ENCODE peak calls at places on chromosomes 5 and 9, in seven cellular contexts. F is adrenal gland; K is ovary; G is ascending aorta; D is cardiac muscle cell; I is gastrocnemius medialis; B is CD4-positive, CD25-positive, alpha-beta regulatory T cell. L is an unnamed sample.

GRCh38 chr9:121692606-121693505 is 41.4 kb downstream of the DAB2IP start:
- DNase-seq in F (peak; percentile 85), K (no peak), G (peak; percentile 84), D (no peak), I (no peak), B (no peak), L (no peak)

GRCh38 chr9:112401175-112401815 is 21.4 kb downstream of the HSDL2 start:
- DNase-seq in F (no peak), K (no peak), G (no peak), D (no peak), I (no peak), B (no peak), L (no peak)

GRCh38 chr5:67028371-67028770 is 168.2 kb downstream of the CD180 start:
- DNase-seq in F (no peak), K (no peak), G (no peak), D (no peak), I (no peak), B (no peak), L (no peak)

GRCh38 chr9:126854734-126855133 is 5.7 kb upstream of the ZBTB34 start:
- DNase-seq in F (no peak), K (no peak), G (no peak), D (no peak), I (no peak), B (no peak), L (no peak)

GRCh38 chr5:64165500-64166200 is at the start of gene RNF180:
- DNase-seq in F (peak; percentile 63), K (peak; percentile 55), G (peak; percentile 75), D (peak; percentile 54), I (peak; percentile 37), B (no peak), L (peak; percentile 67)

GRCh38 chr9:88874391-88874790 is 116.9 kb upstream of the S1PR3 start:
- DNase-seq in F (no peak), K (no peak), G (no peak), D (no peak), I (no peak), B (no peak), L (no peak)

GRCh38 chr5:76696254-76696653 is 19.7 kb upstream of the F2R start:
- DNase-seq in F (no peak), K (no peak), G (no peak), D (no peak), I (no peak), B (no peak), L (no peak)

GRCh38 chr5:125595095-125595494 is 828.1 kb upstream of the GRAMD2B start:
- DNase-seq in F (peak; percentile 68), K (peak; percentile 80), G (no peak), D (peak; percentile 82), I (no peak), B (no peak), L (no peak)

GRCh38 chr9:130960522-130961378 is 21.7 kb upstream of the FIBCD1 start:
- DNase-seq in F (no peak), K (no peak), G (no peak), D (no peak), I (no peak), B (no peak), L (no peak)

GRCh38 chr5:43422143-43422542 is 10.0 kb upstream of the CCL28 start:
- DNase-seq in F (no peak), K (no peak), G (no peak), D (peak; percentile 77), I (no peak), B (no peak), L (no peak)

GRCh38 chr5:122154910-122155309 is 25.6 kb downstream of the ZNF474 start:
- DNase-seq in F (no peak), K (no peak), G (peak; percentile 79), D (peak; percentile 75), I (peak; percentile 63), B (no peak), L (no peak)

GRCh38 chr5:181223729-181224389 is 778 bp downstream of the TRIM41 start:
- DNase-seq in F (peak; percentile 50), K (no peak), G (peak; percentile 81), D (peak; percentile 58), I (no peak), B (no peak), L (peak; percentile 86)

GRCh38 chr5:34552686-34553085 is 103.4 kb upstream of the RAI14 start:
- DNase-seq in F (no peak), K (no peak), G (no peak), D (no peak), I (no peak), B (no peak), L (no peak)

GRCh38 chr5:140596364-140596763 is 31.7 kb downstream of the SLC35A4 start:
- DNase-seq in F (peak; percentile 84), K (peak; percentile 55), G (no peak), D (peak; percentile 75), I (peak; percentile 67), B (no peak), L (no peak)

GRCh38 chr9:82606761-82607382 is 456.1 kb downstream of the RASEF start:
- DNase-seq in F (peak; percentile 16), K (peak; percentile 14), G (no peak), D (peak; percentile 81), I (peak; percentile 16), B (peak; percentile 1), L (no peak)

GRCh38 chr9:131618071-131618479 is 72.8 kb downstream of the PRRT1B start:
- DNase-seq in F (peak; percentile 59), K (no peak), G (no peak), D (peak; percentile 41), I (peak; percentile 54), B (no peak), L (no peak)

GRCh38 chr9:133702798-133703570 is 35.2 kb downstream of the SARDH start:
- DNase-seq in F (no peak), K (no peak), G (no peak), D (no peak), I (peak; percentile 8), B (no peak), L (peak; percentile 53)

GRCh38 chr5:7851617-7852289 is 820 bp upstream of the CFAP90 start:
- DNase-seq in F (no peak), K (no peak), G (no peak), D (no peak), I (no peak), B (peak; percentile 59), L (no peak)

GRCh38 chr5:1255081-1255561 is 29.9 kb downstream of the SLC6A18 start:
- DNase-seq in F (no peak), K (no peak), G (no peak), D (no peak), I (no peak), B (peak; percentile 72), L (no peak)
- H3K9me3 ChIP-seq in F (no peaks in the 10 kb centered on the region), K (no peaks in the 10 kb centered on the region), G (no peaks in the 10 kb centered on the region), D (no peaks in the 10 kb centered on the region), I (no peaks in the 10 kb centered on the region), B (no peaks in the 10 kb centered on the region), L (no peaks in the 10 kb centered on the region)

GRCh38 chr9:33114746-33115145 is 38.3 kb upstream of the SMU1 start:
- DNase-seq in F (no peak), K (no peak), G (peak; percentile 38), D (no peak), I (no peak), B (no peak), L (no peak)

GRCh38 chr9:33116855-33117254 is 40.4 kb upstream of the SMU1 start:
- DNase-seq in F (no peak), K (no peak), G (peak; percentile 40), D (no peak), I (no peak), B (no peak), L (no peak)

GRCh38 chr9:33117306-33117705 is 40.8 kb upstream of the SMU1 start:
- DNase-seq in F (no peak), K (no peak), G (no peak), D (no peak), I (no peak), B (no peak), L (peak; percentile 9)

GRCh38 chr9:33120620-33121019 is 44.1 kb upstream of the SMU1 start:
- DNase-seq in F (no peak), K (no peak), G (no peak), D (no peak), I (no peak), B (no peak), L (no peak)

GRCh38 chr9:33117816-33118215 is 41.3 kb upstream of the SMU1 start:
- DNase-seq in F (no peak), K (no peak), G (no peak), D (no peak), I (no peak), B (no peak), L (peak; percentile 60)
- H3K27ac ChIP-seq in F (peak overlapping the region; percentile 72), K (no peak overlapping the region), G (peak overlapping the region; percentile 18), D (peak overlapping the region; percentile 88), I (no peak overlapping the region), B (no peak overlapping the region), L (peak overlapping the region; percentile 12)

GRCh38 chr5:3954189-3954588 is 358.6 kb downstream of the IRX1 start:
- DNase-seq in F (no peak), K (no peak), G (no peak), D (no peak), I (no peak), B (no peak), L (no peak)

GRCh38 chr5:3954633-3955032 is 359.0 kb downstream of the IRX1 start:
- DNase-seq in F (no peak), K (no peak), G (no peak), D (no peak), I (no peak), B (no peak), L (no peak)

GRCh38 chr5:3957658-3958057 is 362.0 kb downstream of the IRX1 start:
- DNase-seq in F (no peak), K (no peak), G (no peak), D (no peak), I (no peak), B (no peak), L (no peak)

GRCh38 chr5:3962113-3962512 is 366.5 kb downstream of the IRX1 start:
- DNase-seq in F (no peak), K (no peak), G (no peak), D (no peak), I (no peak), B (no peak), L (no peak)

DNA sequence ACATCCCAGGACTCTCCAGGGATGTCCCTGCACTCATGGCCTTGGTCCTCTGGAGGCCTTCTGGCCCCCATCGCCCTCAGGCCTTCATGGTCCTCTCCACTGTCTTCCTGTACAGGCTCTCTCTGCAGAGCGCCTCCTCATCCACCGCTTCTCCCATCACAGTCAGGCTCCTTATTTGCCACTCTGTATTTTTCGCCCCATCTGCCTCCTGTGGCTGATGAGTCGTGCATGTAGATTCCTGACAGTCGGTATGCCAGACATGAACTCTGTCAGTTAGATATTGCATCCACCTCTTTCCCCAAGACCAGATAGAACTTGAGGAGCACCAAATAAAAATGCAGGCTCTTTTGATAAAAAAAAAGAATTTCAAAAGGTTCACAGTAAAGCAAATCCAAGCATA is 362.8 kb downstream of the IRX1 start:
- DNase-seq in F (no peak), K (no peak), G (no peak), D (no peak), I (no peak), B (no peak), L (no peak)
- H3K9me3 ChIP-seq in F (no peaks in the 10 kb centered on the region), K (no peaks in the 10 kb centered on the region), G (no peaks in the 10 kb centered on the region), D (no peaks in the 10 kb centered on the region), I (no peaks in the 10 kb centered on the region), B (peaks cover 6% of the 10 kb centered on the region), L (no peaks in the 10 kb centered on the region)

DNA sequence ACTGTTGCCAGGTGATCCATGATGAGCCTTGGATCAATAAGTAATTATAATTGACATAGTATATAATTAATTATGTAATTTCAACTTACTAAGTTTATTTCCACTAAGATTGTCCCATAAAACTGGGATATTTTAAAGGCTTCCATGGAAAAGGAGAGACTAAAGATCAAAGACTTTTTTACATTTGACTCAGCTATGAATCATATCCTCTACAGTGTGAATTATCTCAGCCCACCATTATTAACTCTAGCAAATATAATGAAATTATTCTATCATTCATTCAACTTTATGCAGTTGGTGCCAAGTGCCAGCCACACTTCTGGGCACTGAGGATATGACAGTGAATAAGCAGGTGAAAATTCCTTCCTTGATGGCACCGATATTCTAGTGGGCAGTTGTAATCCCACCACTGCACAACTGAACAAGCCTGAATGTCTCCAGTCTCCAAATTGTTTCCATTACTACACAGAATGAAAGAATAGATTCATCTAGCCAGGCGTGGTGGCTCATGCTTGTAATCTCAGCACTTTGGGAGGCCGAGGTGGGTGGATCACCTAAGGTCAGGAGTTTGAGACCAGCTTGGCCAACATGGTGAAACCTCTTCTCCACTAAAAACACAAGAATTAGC is 21.9 kb upstream of the TXN start:
- DNase-seq in F (no peak), K (no peak), G (no peak), D (peak; percentile 9), I (no peak), B (no peak), L (no peak)
- H3K27ac ChIP-seq in F (no peak overlapping the region), K (no peak overlapping the region), G (no peak overlapping the region), D (no peak overlapping the region), I (no peak overlapping the region), B (no peak overlapping the region), L (no peak overlapping the region)